ENCODE peak calls at places on chromosomes 4 and X, in four cellular contexts. N is RWPE2; U is esophagus mucosa; E is effector memory CD8-positive, alpha-beta T cell. Q is an unnamed sample.

GRCh38 chrX:69501433-69501832 is 2.7 kb upstream of the NALF2 start:
- ATAC-seq in E (no peak), U (no peak), N (no peak), Q (no peak)

GRCh38 chr4:99624141-99624719 is 33.4 kb downstream of the C4orf54 start:
- ATAC-seq in U (no peak), E (no peak), N (no peak), Q (peak)

GRCh38 chrX:78327370-78328048 is at the start of gene CYSLTR1:
- ATAC-seq in E (no peak), U (no peak), N (no peak), Q (no peak)

GRCh38 chr4:64158648-64159326 is 250.5 kb downstream of the TECRL start:
- ATAC-seq in E (no peak), N (peak), U (no peak), Q (no peak)

GRCh38 chr4:160257324-160257723 is 1154.4 kb downstream of the RAPGEF2 start:
- ATAC-seq in N (no peak), U (no peak), E (no peak), Q (no peak)

GRCh38 chrX:118420462-118420861 is 74.6 kb downstream of the WDR44 start:
- ATAC-seq in E (no peak), U (peak), N (no peak), Q (no peak)

GRCh38 chrX:11579856-11580595 is 85.7 kb downstream of the ARHGAP6 start:
- ATAC-seq in N (no peak), U (no peak), E (no peak), Q (no peak)

GRCh38 chr4:86970447-86971354 is 35.9 kb downstream of the AFF1 start:
- ATAC-seq in U (peak), E (no peak), N (no peak), Q (no peak)

GRCh38 chr4:4386296-4386735 is 586 bp upstream of the NSG1 start:
- ATAC-seq in N (peak), U (peak), E (peak), Q (peak)

GRCh38 chr4:158442736-158443135 is 78.9 kb upstream of the RXFP1 start:
- ATAC-seq in E (no peak), U (no peak), N (no peak), Q (no peak)

GRCh38 chrX:25858273-25858880 is 279.8 kb upstream of the MAGEB18 start:
- ATAC-seq in N (no peak), U (no peak), E (no peak), Q (no peak)

GRCh38 chrX:19765628-19766027 is 121.8 kb downstream of the SH3KBP1 start:
- ATAC-seq in N (no peak), U (no peak), E (peak), Q (peak)

GRCh38 chr4:155929833-155930232 is 23.8 kb downstream of the CTSO start:
- ATAC-seq in U (no peak), E (no peak), N (no peak), Q (no peak)

GRCh38 chr4:40685300-40685699 is 55.6 kb upstream of the RBM47 start:
- ATAC-seq in U (peak), E (no peak), N (peak), Q (no peak)

GRCh38 chrX:151789179-151789800 is 54.7 kb downstream of the CNGA2 start:
- ATAC-seq in E (no peak), N (peak), U (peak), Q (no peak)

GRCh38 chr4:62133498-62133897 is 933.4 kb downstream of the ADGRL3 start:
- ATAC-seq in N (no peak), E (no peak), U (no peak), Q (no peak)

GRCh38 chr4:24234288-24234848 is 344.5 kb upstream of the PPARGC1A start:
- ATAC-seq in N (no peak), U (no peak), E (no peak), Q (no peak)

GRCh38 chr4:17797808-17798207 is 12.7 kb downstream of the DCAF16 start:
- ATAC-seq in U (no peak), N (no peak), E (no peak), Q (peak)

GRCh38 chr4:184265566-184266351 is 48.1 kb upstream of the ENPP6 start:
- ATAC-seq in N (peak), U (no peak), E (no peak), Q (peak)

GRCh38 chr4:160848901-160849735 is 1314.7 kb downstream of the FSTL5 start:
- ATAC-seq in U (no peak), E (no peak), N (peak), Q (no peak)

GRCh38 chr4:82043081-82043808 is 330.5 kb downstream of the HNRNPD start:
- ATAC-seq in N (peak), E (no peak), U (peak), Q (no peak)

GRCh38 chr4:17493629-17494028 is 18.3 kb downstream of the QDPR start:
- ATAC-seq in E (no peak), N (no peak), U (no peak), Q (no peak)